ENCODE peak calls at places on chromosome 9, in five cellular contexts. N, M, J, X and F are unnamed samples.

GRCh38 chr9:91119679-91120078 is 242.0 kb downstream of the AUH start:
- DNase-seq in N (no peak), M (no peak), J (no peak), X (no peak), F (no peak)

GRCh38 chr9:34157308-34157707 is 21.5 kb upstream of the UBAP1 start:
- DNase-seq in N (no peak), M (no peak), J (no peak), X (no peak), F (no peak)

GRCh38 chr9:2241461-2241874 is 226.3 kb downstream of the SMARCA2 start:
- DNase-seq in N (no peak), M (no peak), J (peak; percentile 50), X (no peak), F (no peak)

GRCh38 chr9:80875947-80876346 is 813.4 kb downstream of the TLE1 start:
- DNase-seq in N (no peak), M (no peak), J (no peak), X (no peak), F (no peak)

GRCh38 chr9:34577635-34578240 is 11.8 kb downstream of the CNTFR start:
- DNase-seq in N (no peak), M (no peak), J (no peak), X (no peak), F (no peak)

GRCh38 chr9:98101868-98102273 is 17.2 kb downstream of the TRIM14 start:
- DNase-seq in N (no peak), M (peak; percentile 74), J (no peak), X (no peak), F (no peak)

GRCh38 chr9:119026120-119026519 is 343.1 kb downstream of the BRINP1 start:
- DNase-seq in N (peak; percentile 73), M (no peak), J (no peak), X (no peak), F (no peak)

GRCh38 chr9:13575558-13575957 is 296.1 kb upstream of the MPDZ start:
- DNase-seq in N (no peak), M (no peak), J (no peak), X (no peak), F (no peak)

GRCh38 chr9:31119882-31120481 is 1264.5 kb upstream of the ACO1 start:
- DNase-seq in N (no peak), M (peak; percentile 19), J (no peak), X (peak; percentile 11), F (no peak)

GRCh38 chr9:20315672-20316071 is 306.6 kb downstream of the MLLT3 start:
- DNase-seq in N (no peak), M (no peak), J (peak; percentile 23), X (no peak), F (no peak)

GRCh38 chr9:135887021-135887507 is 20.3 kb downstream of the CAMSAP1 start:
- DNase-seq in N (no peak), M (no peak), J (no peak), X (no peak), F (no peak)

GRCh38 chr9:97559111-97559514 is 57.6 kb downstream of the TMOD1 start:
- DNase-seq in N (no peak), M (no peak), J (no peak), X (no peak), F (no peak)

GRCh38 chr9:134694368-134694665 is 52.7 kb downstream of the COL5A1 start:
- DNase-seq in N (no peak), M (no peak), J (no peak), X (no peak), F (no peak)

GRCh38 chr9:84121991-84122523 is 141.5 kb downstream of the RMI1 start:
- DNase-seq in N (no peak), M (no peak), J (peak; percentile 61), X (no peak), F (no peak)

GRCh38 chr9:1454211-1454979 is 404.2 kb downstream of the DMRT2 start:
- DNase-seq in N (no peak), M (no peak), J (no peak), X (no peak), F (no peak)

GRCh38 chr9:77663754-77664153 is 15.6 kb upstream of the GNA14 start:
- DNase-seq in N (no peak), M (no peak), J (no peak), X (peak; percentile 64), F (no peak)

GRCh38 chr9:109401169-109401989 is 80.5 kb upstream of the EPB41L4B start:
- DNase-seq in N (no peak), M (no peak), J (peak; percentile 5), X (peak; percentile 61), F (no peak)

GRCh38 chr9:34498511-34498910 is 24.3 kb downstream of the ENHO start:
- DNase-seq in N (no peak), M (no peak), J (no peak), X (no peak), F (no peak)

GRCh38 chr9:970310-971002 is 6.0 kb upstream of the DMRT3 start:
- DNase-seq in N (no peak), M (no peak), J (no peak), X (no peak), F (no peak)

GRCh38 chr9:128724744-128725211 is 851 bp upstream of the ZDHHC12 start:
- DNase-seq in N (peak; percentile 77), M (peak; percentile 8), J (peak; percentile 38), X (peak; percentile 40), F (peak; percentile 74)

GRCh38 chr9:34987160-34988040 is 2.1 kb upstream of the DNAJB5 start:
- DNase-seq in N (no peak), M (no peak), J (no peak), X (no peak), F (no peak)

GRCh38 chr9:78898239-78898638 is 601.3 kb downstream of the PSAT1 start:
- DNase-seq in N (no peak), M (no peak), J (no peak), X (no peak), F (no peak)

GRCh38 chr9:122383992-122384461 is 13.2 kb downstream of the PTGS1 start:
- DNase-seq in N (no peak), M (no peak), J (no peak), X (peak; percentile 32), F (no peak)

GRCh38 chr9:14314929-14315753 is 1.2 kb upstream of the NFIB start:
- DNase-seq in N (peak; percentile 91), M (no peak), J (no peak), X (peak; percentile 92), F (no peak)

GRCh38 chr9:132769895-132770774 is 99.9 kb downstream of the GTF3C4 start:
- DNase-seq in N (peak; percentile 78), M (peak; percentile 52), J (no peak), X (peak; percentile 60), F (peak; percentile 60)

GRCh38 chr9:94085062-94085639 is 887 bp downstream of the PTPDC1 start:
- DNase-seq in N (no peak), M (no peak), J (no peak), X (no peak), F (no peak)

GRCh38 chr9:70081120-70081495 is 37.5 kb downstream of the MAMDC2 start:
- DNase-seq in N (no peak), M (no peak), J (no peak), X (no peak), F (no peak)

GRCh38 chr9:134488251-134488900 is 153.2 kb upstream of the COL5A1 start:
- DNase-seq in N (peak; percentile 81), M (no peak), J (no peak), X (no peak), F (no peak)

GRCh38 chr9:135339378-135339973 is 140.1 kb upstream of the PPP1R26 start:
- DNase-seq in N (no peak), M (no peak), J (no peak), X (no peak), F (peak; percentile 14)

GRCh38 chr9:28624771-28625170 is 1051.5 kb upstream of the C9orf72 start:
- DNase-seq in N (no peak), M (no peak), J (no peak), X (no peak), F (no peak)

GRCh38 chr9:95327239-95327865 is 9.8 kb upstream of the FANCC start:
- DNase-seq in N (no peak), M (no peak), J (no peak), X (no peak), F (no peak)

GRCh38 chr9:114313186-114313585 is 9.7 kb upstream of the ORM1 start:
- DNase-seq in N (no peak), M (no peak), J (no peak), X (no peak), F (no peak)
- TF ChIP-seq CTCF in N (no peak), M (no peak), J (no peak), X (no peak), F (no peak)

GRCh38 chr9:126293522-126293889 is 33.1 kb upstream of the MVB12B start:
- DNase-seq in N (peak; percentile 34), M (no peak), J (no peak), X (no peak), F (no peak)
- TF ChIP-seq CTCF in N (no peak), M (no peak), J (no peak), X (no peak), F (peak; percentile 28)

GRCh38 chr9:72758944-72759343 is 193.9 kb downstream of the ALDH1A1 start:
- DNase-seq in N (no peak), M (no peak), J (no peak), X (no peak), F (no peak)
- TF ChIP-seq CTCF in N (no peak), M (no peak), J (no peak), X (no peak), F (no peak)

GRCh38 chr9:24614070-24614469 is 68.4 kb upstream of the IZUMO3 start:
- DNase-seq in N (no peak), M (no peak), J (no peak), X (no peak), F (no peak)
- TF ChIP-seq CTCF in N (no peak), M (no peak), J (no peak), X (no peak), F (peak; percentile 36)

DNA sequence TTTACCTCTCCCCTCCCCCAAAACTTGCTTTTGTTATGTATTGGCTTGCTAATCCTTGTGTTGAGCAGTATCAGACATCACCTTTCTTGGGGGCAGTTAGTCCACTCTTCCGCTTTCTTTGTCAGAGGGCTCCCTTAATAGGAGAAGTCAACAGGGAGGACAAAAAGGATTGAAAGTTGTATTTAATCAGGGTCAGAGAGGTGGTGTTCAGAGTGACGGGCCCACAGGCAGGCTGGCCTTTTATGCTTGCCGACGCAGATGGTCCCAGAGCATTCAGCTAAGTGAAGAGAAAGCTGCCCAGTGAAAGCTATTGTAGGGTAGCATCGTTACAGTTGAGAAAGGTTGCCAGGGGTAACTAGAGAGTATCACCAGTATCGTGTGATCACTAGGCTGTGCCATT is 131.1 kb downstream of the ZCCHC7 start:
- DNase-seq in N (no peak), M (no peak), J (no peak), X (no peak), F (no peak)
- TF ChIP-seq CTCF in N (no peak), M (no peak), J (no peak), X (no peak), F (no peak)

DNA sequence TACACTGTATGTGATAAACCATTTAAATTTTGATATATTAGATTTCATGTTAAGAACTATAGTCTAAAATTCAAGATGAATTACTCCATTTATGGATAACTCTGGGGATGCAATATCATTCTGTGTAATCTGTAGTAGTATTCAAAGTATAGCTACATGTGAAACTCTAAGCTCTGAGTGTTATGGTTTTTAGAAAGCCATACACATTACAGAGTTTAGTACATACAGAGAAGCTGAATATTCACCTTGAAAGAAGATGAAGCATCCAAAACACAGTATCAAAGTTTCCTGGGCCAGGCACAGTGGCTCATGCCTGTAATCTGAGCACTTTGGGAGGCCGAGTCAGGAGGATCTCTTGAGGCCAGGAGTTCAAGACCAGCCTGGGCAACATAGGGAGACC is 25.0 kb downstream of the ABHD17B start:
- DNase-seq in N (no peak), M (no peak), J (no peak), X (no peak), F (no peak)
- TF ChIP-seq CTCF in N (no peak), M (no peak), J (no peak), X (no peak), F (no peak)

GRCh38 chr9:130770679-130771442 is 64.2 kb upstream of the ABL1 start:
- DNase-seq in N (no peak), M (no peak), J (peak; percentile 48), X (peak; percentile 11), F (no peak)
- TF ChIP-seq CTCF in N (peak; percentile 38), M (peak; percentile 62), J (peak; percentile 56), X (peak; percentile 28), F (peak; percentile 63)